ENCODE peak calls at places on chromosome X, in seven cellular contexts. G, W, U, F, H, I and T are unnamed samples.

GRCh38 chrX:53831662-53832635 is 145.4 kb upstream of the HUWE1 start:
- DNase-seq in G (no peak), W (no peak), U (peak; percentile 19), F (peak; percentile 60), H (peak; percentile 28), I (peak; percentile 19), T (no peak)

GRCh38 chrX:49042581-49043219 is 457 bp downstream of the TFE3 start:
- DNase-seq in G (no peak), W (no peak), U (no peak), F (no peak), H (no peak), I (no peak), T (no peak)

GRCh38 chrX:69795702-69796101 is 179.8 kb downstream of the EDA start:
- DNase-seq in G (no peak), W (no peak), U (no peak), F (no peak), H (no peak), I (no peak), T (no peak)

GRCh38 chrX:134761788-134762187 is 103.5 kb upstream of the PLAC1 start:
- DNase-seq in G (no peak), W (no peak), U (no peak), F (peak; percentile 35), H (no peak), I (peak; percentile 3), T (no peak)

GRCh38 chrX:87338510-87338909 is 179.1 kb upstream of the KLHL4 start:
- DNase-seq in G (no peak), W (no peak), U (no peak), F (no peak), H (no peak), I (no peak), T (no peak)

GRCh38 chrX:17769701-17770269 is 32.5 kb downstream of the SCML1 start:
- DNase-seq in G (no peak), W (no peak), U (no peak), F (peak; percentile 35), H (no peak), I (no peak), T (no peak)

GRCh38 chrX:78456909-78457308 is 129.5 kb upstream of the CYSLTR1 start:
- DNase-seq in G (no peak), W (no peak), U (no peak), F (no peak), H (no peak), I (no peak), T (no peak)

GRCh38 chrX:106707771-106708454 is 18.6 kb upstream of the RNF128 start:
- DNase-seq in G (no peak), W (no peak), U (no peak), F (no peak), H (peak; percentile 79), I (no peak), T (no peak)

GRCh38 chrX:42714981-42715688 is 62.8 kb downstream of the PPP1R2C start:
- DNase-seq in G (peak; percentile 44), W (no peak), U (peak; percentile 64), F (peak; percentile 83), H (no peak), I (peak; percentile 5), T (peak; percentile 11)

GRCh38 chrX:9285342-9285771 is 179.5 kb upstream of the TBL1X start:
- DNase-seq in G (no peak), W (no peak), U (no peak), F (peak; percentile 59), H (no peak), I (peak; percentile 41), T (no peak)

GRCh38 chrX:17164936-17165335 is 210.1 kb upstream of the NHS start:
- DNase-seq in G (no peak), W (no peak), U (no peak), F (no peak), H (no peak), I (no peak), T (no peak)

GRCh38 chrX:68045008-68045577 is 388.2 kb downstream of the OPHN1 start:
- DNase-seq in G (no peak), W (no peak), U (no peak), F (no peak), H (no peak), I (no peak), T (no peak)

GRCh38 chrX:102840871-102841705 is 96.0 kb upstream of the RAB40AL start:
- DNase-seq in G (no peak), W (no peak), U (no peak), F (peak; percentile 6), H (no peak), I (no peak), T (no peak)

GRCh38 chrX:10133980-10134676 is 22.6 kb upstream of the CLCN4 start:
- DNase-seq in G (no peak), W (no peak), U (no peak), F (no peak), H (no peak), I (no peak), T (no peak)

GRCh38 chrX:70132244-70132643 is 1.0 kb upstream of the IGBP1 start:
- DNase-seq in G (no peak), W (no peak), U (no peak), F (peak; percentile 9), H (no peak), I (no peak), T (no peak)

GRCh38 chrX:125203379-125203736 is 116.3 kb upstream of the TEX13C start:
- DNase-seq in G (no peak), W (no peak), U (peak; percentile 51), F (no peak), H (no peak), I (no peak), T (no peak)

GRCh38 chrX:153347530-153347929 is 13.6 kb downstream of the ZNF275 start:
- DNase-seq in G (no peak), W (no peak), U (no peak), F (no peak), H (no peak), I (no peak), T (no peak)

GRCh38 chrX:134246282-134246681 is 9.3 kb downstream of the CCDC160 start:
- DNase-seq in G (no peak), W (no peak), U (no peak), F (no peak), H (no peak), I (no peak), T (peak; percentile 5)

GRCh38 chrX:118853596-118853995 is 30.0 kb downstream of the ZCCHC12 start:
- DNase-seq in G (no peak), W (no peak), U (no peak), F (no peak), H (no peak), I (no peak), T (no peak)

GRCh38 chrX:413322-414201 is 26.9 kb upstream of the PPP2R3B start:
- DNase-seq in G (no peak), W (no peak), U (peak; percentile 52), F (no peak), H (no peak), I (no peak), T (no peak)

GRCh38 chrX:9595131-9595530 is 130.3 kb downstream of the TBL1X start:
- DNase-seq in G (no peak), W (no peak), U (no peak), F (no peak), H (no peak), I (no peak), T (no peak)